ENCODE peak calls at places on chromosomes 4 and X, in eight cellular contexts. T is AG04450, V is AG10803, S is tibial nerve, W is fibroblast of mammary gland, Y is pancreas, B is foreskin fibroblast, X is astrocyte of the spinal cord. G is an unnamed sample.

GRCh38 chrX:129510331-129510730 is 13.0 kb downstream of the SMARCA1 start:
- DNase-seq in T (no peak), V (no peak), S (no peak), W (no peak), Y (no peak), B (no peak), X (no peak), G (no peak)

GRCh38 chr4:59881632-59882031 is 1318.5 kb upstream of the ADGRL3 start:
- DNase-seq in T (no peak), V (no peak), S (no peak), W (no peak), Y (no peak), B (no peak), X (no peak), G (no peak)

GRCh38 chrX:119655125-119655524 is 37.8 kb downstream of the SEPTIN6 start:
- DNase-seq in T (peak), V (peak), S (no peak), W (peak), Y (no peak), B (peak), X (peak), G (no peak)

GRCh38 chrX:145817666-145818521 is at the start of gene SLITRK2:
- DNase-seq in T (no peak), V (no peak), S (no peak), W (peak), Y (peak), B (no peak), X (peak), G (peak)

GRCh38 chr4:185017964-185018772 is at the start of gene HELT:
- DNase-seq in T (no peak), V (no peak), S (no peak), W (no peak), Y (no peak), B (peak), X (no peak), G (no peak)

GRCh38 chr4:126627255-126627654 is 1005.5 kb upstream of the INTU start:
- DNase-seq in T (no peak), V (no peak), S (no peak), W (peak), Y (no peak), B (peak), X (peak), G (peak)

GRCh38 chr4:184895012-184895795 is 69.4 kb upstream of the ACSL1 start:
- DNase-seq in T (no peak), V (no peak), S (no peak), W (no peak), Y (no peak), B (no peak), X (no peak), G (no peak)

GRCh38 chr4:56859841-56860240 is 38.3 kb upstream of the SPINK2 start:
- DNase-seq in T (no peak), V (no peak), S (no peak), W (no peak), Y (no peak), B (no peak), X (no peak), G (no peak)

GRCh38 chrX:40578039-40578438 is 2.7 kb upstream of the ATP6AP2 start:
- DNase-seq in T (no peak), V (no peak), S (no peak), W (no peak), Y (no peak), B (no peak), X (no peak), G (no peak)

GRCh38 chrX:69314436-69315348 is 149.4 kb upstream of the PJA1 start:
- DNase-seq in T (no peak), V (no peak), S (no peak), W (no peak), Y (no peak), B (no peak), X (no peak), G (no peak)

GRCh38 chr4:78174931-78175330 is 117.8 kb downstream of the FRAS1 start:
- DNase-seq in T (no peak), V (no peak), S (no peak), W (no peak), Y (no peak), B (peak), X (no peak), G (no peak)

GRCh38 chr4:126738926-126739325 is 893.8 kb upstream of the INTU start:
- DNase-seq in T (no peak), V (no peak), S (no peak), W (peak), Y (no peak), B (peak), X (no peak), G (no peak)

GRCh38 chr4:87005690-87006461 is 71.1 kb downstream of the AFF1 start:
- DNase-seq in T (no peak), V (peak), S (no peak), W (no peak), Y (no peak), B (no peak), X (no peak), G (peak)

GRCh38 chr4:142614621-142615323 is 231.3 kb downstream of the INPP4B start:
- DNase-seq in T (no peak), V (peak), S (no peak), W (peak), Y (no peak), B (peak), X (peak), G (no peak)

GRCh38 chr4:70518716-70519115 is 347 bp downstream of the AMTN start:
- DNase-seq in T (no peak), V (no peak), S (no peak), W (no peak), Y (no peak), B (no peak), X (no peak), G (no peak)

GRCh38 chr4:140004580-140005314 is 149.2 kb downstream of the MAML3 start:
- DNase-seq in T (no peak), V (peak), S (peak), W (peak), Y (peak), B (peak), X (peak), G (peak)

GRCh38 chr4:123419885-123420743 is 23.5 kb downstream of the SPRY1 start:
- DNase-seq in T (no peak), V (no peak), S (no peak), W (no peak), Y (no peak), B (no peak), X (no peak), G (no peak)
- TF ChIP-seq CTCF in T (no peak), V (no peak), S (no peak), W (no peak), Y (no peak), B (no peak), X (no peak), G (no peak)

GRCh38 chr4:115780268-115780667 is 666.8 kb upstream of the NDST4 start:
- DNase-seq in T (no peak), V (no peak), S (no peak), W (no peak), Y (no peak), B (no peak), X (no peak), G (no peak)
- TF ChIP-seq CTCF in T (no peak), V (no peak), S (no peak), W (no peak), Y (no peak), B (no peak), X (no peak), G (no peak)

GRCh38 chrX:50448565-50448964 is 22.1 kb downstream of the DGKK start:
- DNase-seq in T (no peak), V (no peak), S (no peak), W (peak), Y (no peak), B (no peak), X (no peak), G (no peak)
- TF ChIP-seq CTCF in T (no peak), V (no peak), S (no peak), W (peak), Y (no peak), B (no peak), X (no peak), G (no peak)

GRCh38 chr4:10164877-10165283 is 48.3 kb upstream of the WDR1 start:
- DNase-seq in T (no peak), V (peak), S (no peak), W (peak), Y (no peak), B (peak), X (peak), G (peak)
- TF ChIP-seq CTCF in T (peak), V (peak), S (peak), W (peak), Y (peak), B (peak), X (peak), G (peak)

GRCh38 chr4:128590773-128591172 is 218.7 kb upstream of the JADE1 start:
- DNase-seq in T (no peak), V (no peak), S (no peak), W (no peak), Y (peak), B (no peak), X (peak), G (peak)

GRCh38 chr4:128587382-128587781 is 222.1 kb upstream of the JADE1 start:
- DNase-seq in T (no peak), V (no peak), S (no peak), W (no peak), Y (no peak), B (no peak), X (no peak), G (no peak)

GRCh38 chr4:128590034-128590740 is 219.3 kb upstream of the JADE1 start:
- DNase-seq in T (no peak), V (no peak), S (no peak), W (no peak), Y (peak), B (no peak), X (no peak), G (no peak)

GRCh38 chr4:128591482-128591881 is 218.0 kb upstream of the JADE1 start:
- DNase-seq in T (no peak), V (no peak), S (no peak), W (no peak), Y (no peak), B (no peak), X (no peak), G (no peak)

DNA sequence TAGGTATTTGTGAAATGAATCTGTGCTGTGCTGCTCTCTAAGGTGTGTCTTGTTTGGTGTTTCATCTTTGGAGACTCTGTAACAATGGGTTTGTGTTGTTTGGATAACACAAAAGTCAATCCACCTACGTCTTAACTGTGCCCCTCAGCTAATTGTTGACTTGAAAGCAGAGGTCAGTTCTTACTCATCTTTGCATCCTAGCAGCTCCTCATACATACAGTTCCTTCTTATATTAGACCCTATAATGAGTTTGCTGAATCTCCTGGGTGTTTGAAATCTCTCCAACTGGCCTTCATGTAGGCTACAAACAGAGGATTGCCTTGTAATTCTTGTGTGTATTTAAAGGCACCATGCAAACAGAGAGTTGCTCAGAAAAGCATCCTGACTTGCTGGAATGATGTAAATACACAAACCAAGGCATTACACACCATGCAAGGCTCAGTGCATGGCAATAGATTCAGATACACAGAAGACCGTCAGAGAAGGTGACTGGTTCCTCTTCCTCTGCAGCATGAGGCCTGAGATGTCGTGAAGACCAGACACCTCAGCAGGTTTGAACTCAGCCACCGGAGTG is 220.0 kb upstream of the JADE1 start:
- DNase-seq in T (no peak), V (no peak), S (no peak), W (no peak), Y (no peak), B (no peak), X (no peak), G (no peak)
- TF ChIP-seq CTCF in T (no peak), V (no peak), S (no peak), W (no peak), Y (no peak), B (no peak), X (no peak), G (no peak)

DNA sequence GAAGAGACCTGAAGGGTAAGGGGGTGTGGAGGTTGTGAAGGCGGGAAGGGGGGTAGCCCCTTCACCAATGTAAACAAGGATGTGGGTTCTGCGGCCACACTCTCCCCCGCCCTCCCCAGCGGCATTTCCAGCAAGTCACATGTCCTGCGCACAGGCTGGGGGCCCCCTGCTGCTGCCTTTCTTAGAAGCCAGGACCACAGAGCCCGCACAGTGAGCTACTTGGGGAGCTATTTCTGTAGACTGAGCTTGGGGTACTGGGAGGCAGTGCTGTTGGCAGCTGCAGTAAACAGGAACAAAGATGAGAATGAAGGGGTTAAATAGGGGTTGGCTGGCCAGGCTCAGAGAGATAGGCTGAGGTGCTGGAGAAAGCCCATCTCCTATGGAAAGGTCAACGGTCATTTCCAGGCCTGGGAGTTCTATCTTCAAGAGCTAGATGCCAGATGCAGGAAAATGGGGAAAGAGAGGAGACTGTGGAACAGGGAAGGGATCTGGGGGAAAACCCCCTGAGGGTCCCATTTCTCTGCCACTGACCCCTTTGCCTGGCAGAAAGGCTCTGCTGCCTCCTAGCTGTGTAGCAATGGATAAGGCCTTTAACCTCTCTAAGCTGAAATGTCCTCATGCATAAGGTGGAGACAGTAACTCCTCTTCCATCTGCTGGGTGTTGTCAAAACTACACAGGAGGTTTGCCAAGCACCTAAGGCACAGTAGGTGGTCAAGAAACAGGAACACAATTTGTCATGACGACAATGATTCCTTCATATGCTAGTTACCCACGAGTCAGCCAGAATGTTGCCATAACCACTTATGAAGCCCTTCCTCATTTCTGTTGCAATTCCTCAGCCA is 18.5 kb upstream of the PIM2 start:
- DNase-seq in T (no peak), V (no peak), S (no peak), W (peak), Y (no peak), B (no peak), X (peak), G (peak)
- TF ChIP-seq CTCF in T (no peak), V (no peak), S (no peak), W (no peak), Y (no peak), B (no peak), X (no peak), G (no peak)

GRCh38 chr4:3244747-3245146 is 4.2 kb upstream of the MSANTD1 start:
- DNase-seq in T (no peak), V (no peak), S (no peak), W (no peak), Y (no peak), B (no peak), X (no peak), G (no peak)

GRCh38 chr4:3248178-3248480 is 830 bp upstream of the MSANTD1 start:
- DNase-seq in T (no peak), V (no peak), S (no peak), W (no peak), Y (no peak), B (no peak), X (no peak), G (no peak)

GRCh38 chr4:3247399-3248177 is 1.4 kb upstream of the MSANTD1 start:
- DNase-seq in T (no peak), V (no peak), S (no peak), W (no peak), Y (no peak), B (no peak), X (no peak), G (no peak)

GRCh38 chr4:3245676-3246075 is 3.3 kb upstream of the MSANTD1 start:
- DNase-seq in T (no peak), V (no peak), S (no peak), W (no peak), Y (no peak), B (no peak), X (no peak), G (no peak)

GRCh38 chr4:3246458-3247398 is 2.2 kb upstream of the MSANTD1 start:
- DNase-seq in T (no peak), V (no peak), S (no peak), W (no peak), Y (no peak), B (no peak), X (no peak), G (no peak)
- TF ChIP-seq CTCF in T (no peak), V (no peak), S (no peak), W (no peak), Y (no peak), B (no peak), X (no peak), G (peak)

GRCh38 chr4:110631582-110632505 is 9.0 kb upstream of the PITX2 start:
- DNase-seq in T (peak), V (peak), S (no peak), W (peak), Y (peak), B (peak), X (peak), G (peak)
- TF ChIP-seq CTCF in T (peak), V (peak), S (peak), W (peak), Y (peak), B (peak), X (peak), G (peak)